ENCODE peak calls at places on chromosome 18, in four cellular contexts. One of them, this sample, is unnamed.

GRCh38 chr18:58359226-58360019 is 269.5 kb downstream of the ALPK2 start:
- DNase-seq in H9: no peak
- DNase-seq in suprapubic skin: no peak
- DNase-seq in effector memory CD4-positive, alpha-beta T cell: no peak
- DNase-seq in this sample: no peak

GRCh38 chr18:8732442-8733360 is 27.3 kb downstream of the MTCL1 start:
- DNase-seq in H9: no peak
- DNase-seq in suprapubic skin: no peak
- DNase-seq in effector memory CD4-positive, alpha-beta T cell: no peak
- DNase-seq in this sample: no peak

GRCh38 chr18:8616026-8616401 is 6.8 kb downstream of the RAB12 start:
- DNase-seq in H9: no peak
- DNase-seq in suprapubic skin: no peak
- DNase-seq in effector memory CD4-positive, alpha-beta T cell: no peak
- DNase-seq in this sample: no peak

GRCh38 chr18:6382968-6383367 is 31.7 kb downstream of the L3MBTL4 start:
- DNase-seq in H9: peak; percentile 45
- DNase-seq in suprapubic skin: no peak
- DNase-seq in effector memory CD4-positive, alpha-beta T cell: no peak
- DNase-seq in this sample: no peak

GRCh38 chr18:54805571-54806334 is 22.5 kb upstream of the RAB27B start:
- DNase-seq in H9: no peak
- DNase-seq in suprapubic skin: no peak
- DNase-seq in effector memory CD4-positive, alpha-beta T cell: no peak
- DNase-seq in this sample: no peak

GRCh38 chr18:37368110-37368812 is 197.3 kb downstream of the CELF4 start:
- DNase-seq in H9: no peak
- DNase-seq in suprapubic skin: no peak
- DNase-seq in effector memory CD4-positive, alpha-beta T cell: no peak
- DNase-seq in this sample: no peak

GRCh38 chr18:35084494-35085449 is 43.6 kb downstream of the MAPRE2 start:
- DNase-seq in H9: no peak
- DNase-seq in suprapubic skin: no peak
- DNase-seq in effector memory CD4-positive, alpha-beta T cell: no peak
- DNase-seq in this sample: no peak

GRCh38 chr18:24942144-24942543 is 409.8 kb downstream of the ZNF521 start:
- DNase-seq in H9: no peak
- DNase-seq in suprapubic skin: no peak
- DNase-seq in effector memory CD4-positive, alpha-beta T cell: no peak
- DNase-seq in this sample: no peak

GRCh38 chr18:65498605-65499004 is 252.2 kb upstream of the CDH7 start:
- DNase-seq in H9: peak; percentile 32
- DNase-seq in suprapubic skin: no peak
- DNase-seq in effector memory CD4-positive, alpha-beta T cell: no peak
- DNase-seq in this sample: no peak

GRCh38 chr18:9348079-9348671 is 13.6 kb downstream of the TWSG1 start:
- DNase-seq in H9: no peak
- DNase-seq in suprapubic skin: no peak
- DNase-seq in effector memory CD4-positive, alpha-beta T cell: no peak
- DNase-seq in this sample: no peak

GRCh38 chr18:48296581-48296980 is 112.6 kb downstream of the ZBTB7C start:
- DNase-seq in H9: no peak
- DNase-seq in suprapubic skin: peak; percentile 65
- DNase-seq in effector memory CD4-positive, alpha-beta T cell: no peak
- DNase-seq in this sample: no peak

GRCh38 chr18:77400561-77400960 is 150.9 kb downstream of the GALR1 start:
- DNase-seq in H9: no peak
- DNase-seq in suprapubic skin: no peak
- DNase-seq in effector memory CD4-positive, alpha-beta T cell: no peak
- DNase-seq in this sample: no peak
- H3K27ac ChIP-seq in H9: no peak overlapping the region
- H3K27ac ChIP-seq in suprapubic skin: no peak overlapping the region
- H3K27ac ChIP-seq in effector memory CD4-positive, alpha-beta T cell: no peak overlapping the region
- H3K27ac ChIP-seq in this sample: no peak overlapping the region

DNA sequence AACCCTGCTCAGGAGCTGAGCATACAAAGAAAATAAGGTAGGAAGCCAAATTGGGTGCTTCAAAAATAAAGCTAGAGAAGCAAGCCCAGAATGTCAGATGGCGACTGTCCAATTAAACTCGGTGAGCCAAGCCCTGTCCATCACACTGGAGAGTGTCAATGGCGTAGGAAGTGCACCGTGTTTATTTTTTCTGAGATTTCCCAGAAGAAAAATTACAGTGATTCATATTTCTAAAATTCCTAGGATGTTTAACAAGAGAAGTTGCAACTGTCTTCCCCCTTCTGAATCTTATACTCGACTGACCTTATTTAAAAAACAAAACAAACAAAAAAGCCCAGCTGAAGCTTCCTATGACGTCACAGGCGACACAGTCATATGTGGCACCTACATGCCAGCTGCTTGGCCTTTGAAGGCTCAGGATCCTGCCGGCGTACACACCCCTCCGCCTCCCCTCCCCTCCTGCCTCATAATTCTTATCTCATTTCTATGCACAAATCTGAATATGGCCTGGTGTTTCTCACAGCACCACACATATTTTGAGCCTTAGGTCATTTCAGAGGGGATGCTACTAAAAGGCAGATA is 60.8 kb downstream of the MBP start:
- DNase-seq in H9: no peak
- DNase-seq in suprapubic skin: no peak
- DNase-seq in effector memory CD4-positive, alpha-beta T cell: peak; percentile 69
- DNase-seq in this sample: no peak
- H3K27ac ChIP-seq in H9: no peak overlapping the region
- H3K27ac ChIP-seq in suprapubic skin: peak overlapping the region; percentile 45
- H3K27ac ChIP-seq in effector memory CD4-positive, alpha-beta T cell: peak overlapping the region; percentile 93
- H3K27ac ChIP-seq in this sample: peak overlapping the region; percentile 57

GRCh38 chr18:11976882-11977281 is 4.4 kb upstream of the IMPA2 start:
- DNase-seq in H9: no peak
- DNase-seq in suprapubic skin: no peak
- DNase-seq in effector memory CD4-positive, alpha-beta T cell: no peak
- DNase-seq in this sample: no peak

GRCh38 chr18:11975721-11976120 is 5.6 kb upstream of the IMPA2 start:
- DNase-seq in H9: no peak
- DNase-seq in suprapubic skin: no peak
- DNase-seq in effector memory CD4-positive, alpha-beta T cell: no peak
- DNase-seq in this sample: no peak

GRCh38 chr18:11980148-11980554 is 1.2 kb upstream of the IMPA2 start:
- DNase-seq in H9: no peak
- DNase-seq in suprapubic skin: no peak
- DNase-seq in effector memory CD4-positive, alpha-beta T cell: no peak
- DNase-seq in this sample: no peak

GRCh38 chr18:11974741-11975325 is 6.5 kb upstream of the IMPA2 start:
- DNase-seq in H9: no peak
- DNase-seq in suprapubic skin: no peak
- DNase-seq in effector memory CD4-positive, alpha-beta T cell: no peak
- DNase-seq in this sample: no peak

GRCh38 chr18:11976463-11976862 is 4.8 kb upstream of the IMPA2 start:
- DNase-seq in H9: no peak
- DNase-seq in suprapubic skin: no peak
- DNase-seq in effector memory CD4-positive, alpha-beta T cell: no peak
- DNase-seq in this sample: no peak
- H3K27ac ChIP-seq in H9: no peak overlapping the region
- H3K27ac ChIP-seq in suprapubic skin: no peak overlapping the region
- H3K27ac ChIP-seq in effector memory CD4-positive, alpha-beta T cell: no peak overlapping the region
- H3K27ac ChIP-seq in this sample: no peak overlapping the region

GRCh38 chr18:33556846-33557245 is 21.2 kb upstream of the ASXL3 start:
- DNase-seq in H9: no peak
- DNase-seq in suprapubic skin: no peak
- DNase-seq in effector memory CD4-positive, alpha-beta T cell: no peak
- DNase-seq in this sample: no peak
- H3K27ac ChIP-seq in H9: no peak overlapping the region
- H3K27ac ChIP-seq in suprapubic skin: no peak overlapping the region
- H3K27ac ChIP-seq in effector memory CD4-positive, alpha-beta T cell: no peak overlapping the region
- H3K27ac ChIP-seq in this sample: no peak overlapping the region

DNA sequence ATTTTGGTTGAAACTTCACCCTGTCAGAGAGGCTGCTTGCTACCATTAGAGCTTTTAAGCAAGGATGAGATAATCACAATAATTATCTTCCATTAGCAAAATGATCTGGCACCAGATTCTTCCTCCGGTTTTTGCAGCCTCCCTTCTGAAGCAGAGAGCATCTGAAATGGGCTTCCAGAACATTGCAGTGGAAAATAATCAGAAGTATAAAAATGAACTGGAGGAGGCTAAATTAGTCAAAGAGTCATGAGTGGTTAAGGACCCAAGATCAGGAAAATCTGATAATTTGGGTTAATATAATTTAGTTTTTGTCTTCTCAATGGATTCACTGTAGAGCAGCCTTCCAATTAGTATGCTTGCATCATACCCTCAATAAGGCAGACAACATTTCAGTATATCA is 537.4 kb upstream of the DCC start:
- DNase-seq in H9: no peak
- DNase-seq in suprapubic skin: no peak
- DNase-seq in effector memory CD4-positive, alpha-beta T cell: no peak
- DNase-seq in this sample: no peak
- H3K27ac ChIP-seq in H9: no peak overlapping the region
- H3K27ac ChIP-seq in suprapubic skin: no peak overlapping the region
- H3K27ac ChIP-seq in effector memory CD4-positive, alpha-beta T cell: no peak overlapping the region
- H3K27ac ChIP-seq in this sample: no peak overlapping the region

DNA sequence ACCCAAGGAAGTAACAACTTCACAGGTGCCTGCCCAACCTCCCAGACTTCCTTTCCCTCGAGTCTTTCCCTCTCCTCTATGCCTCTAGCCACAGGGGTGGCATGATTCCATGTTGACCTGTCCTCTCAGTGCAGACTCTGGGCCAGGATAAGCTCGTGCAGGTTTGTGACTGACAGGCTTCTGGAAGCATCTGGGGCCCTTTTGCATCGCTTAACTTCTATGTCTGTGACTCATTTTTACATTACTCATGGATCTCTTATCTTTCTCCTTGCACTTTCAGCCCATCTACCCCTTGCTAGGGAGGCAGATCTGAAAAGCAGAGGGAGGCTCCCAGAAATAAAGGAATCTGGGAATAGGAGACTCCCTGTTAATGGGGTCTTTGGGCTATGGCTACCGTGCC is 98.5 kb upstream of the RIOK3 start:
- DNase-seq in H9: no peak
- DNase-seq in suprapubic skin: no peak
- DNase-seq in effector memory CD4-positive, alpha-beta T cell: no peak
- DNase-seq in this sample: no peak
- H3K27ac ChIP-seq in H9: no peak overlapping the region
- H3K27ac ChIP-seq in suprapubic skin: no peak overlapping the region
- H3K27ac ChIP-seq in effector memory CD4-positive, alpha-beta T cell: no peak overlapping the region
- H3K27ac ChIP-seq in this sample: no peak overlapping the region